ENCODE peak calls at places on chromosome 16, in six cellular contexts. X is hepatic stellate cell, L is AG10803, P is body of pancreas, Y is adrenal gland, T is ecto neural progenitor cell. C is an unnamed sample.

GRCh38 chr16:85220125-85220839 is 108.0 kb upstream of the CIBAR2 start:
- DNase-seq in Y (peak), X (peak), T (no peak), P (peak), L (peak), C (no peak)

GRCh38 chr16:3960049-3960809 is 79.7 kb upstream of the CREBBP start:
- DNase-seq in P (no peak), T (no peak), L (no peak), Y (no peak), X (peak), C (no peak)

GRCh38 chr16:69306031-69306430 is 5.1 kb upstream of the VPS4A start:
- DNase-seq in T (no peak), L (peak), P (no peak), X (no peak), Y (no peak), C (no peak)

GRCh38 chr16:24347556-24347955 is 91.4 kb downstream of the CACNG3 start:
- DNase-seq in Y (no peak), P (peak), X (no peak), T (no peak), L (no peak), C (no peak)

GRCh38 chr16:80006175-80006895 is 405.8 kb upstream of the MAF start:
- DNase-seq in X (no peak), P (no peak), Y (no peak), L (peak), T (no peak), C (no peak)

GRCh38 chr16:12639044-12639443 is 164.6 kb downstream of the CPPED1 start:
- DNase-seq in L (peak), Y (no peak), X (peak), P (no peak), T (no peak), C (no peak)

GRCh38 chr16:1057252-1057932 is 15.2 kb upstream of the SSTR5 start:
- DNase-seq in L (no peak), Y (peak), P (peak), X (peak), T (peak), C (peak)

GRCh38 chr16:29738514-29738913 is 7.3 kb downstream of the C16orf54 start:
- DNase-seq in L (no peak), P (no peak), Y (no peak), T (no peak), X (no peak), C (peak)

GRCh38 chr16:88005148-88005547 is 53.9 kb downstream of the BANP start:
- DNase-seq in X (no peak), T (no peak), L (no peak), P (no peak), Y (no peak), C (no peak)

GRCh38 chr16:65767125-65767524 is 599.4 kb upstream of the CDH5 start:
- DNase-seq in L (no peak), T (no peak), X (no peak), Y (no peak), P (no peak), C (no peak)

GRCh38 chr16:20939599-20939998 is 39.0 kb downstream of the LYRM1 start:
- DNase-seq in L (no peak), T (no peak), Y (no peak), X (no peak), P (no peak), C (no peak)

GRCh38 chr16:70573451-70574121 is 50.0 kb downstream of the SF3B3 start:
- DNase-seq in L (peak), P (no peak), Y (no peak), X (peak), T (no peak), C (no peak)

GRCh38 chr16:4097826-4098240 is 18.4 kb downstream of the ADCY9 start:
- DNase-seq in T (no peak), Y (no peak), X (no peak), P (no peak), L (peak), C (no peak)

GRCh38 chr16:2170080-2170479 is 14.5 kb downstream of the TRAF7 start:
- DNase-seq in T (no peak), X (no peak), Y (peak), P (no peak), L (no peak), C (no peak)

GRCh38 chr16:72857841-72858594 is 189.9 kb downstream of the ZFHX3 start:
- DNase-seq in Y (no peak), X (no peak), L (no peak), T (no peak), P (no peak), C (no peak)

GRCh38 chr16:22300427-22301071 is 3.3 kb downstream of the POLR3E start:
- DNase-seq in Y (peak), L (peak), P (peak), X (peak), T (peak), C (peak)

GRCh38 chr16:51872536-51872935 is 674.4 kb downstream of the TOX3 start:
- DNase-seq in Y (no peak), T (no peak), L (no peak), X (no peak), P (no peak), C (no peak)

GRCh38 chr16:11350531-11351335 is 5.5 kb downstream of the RMI2 start:
- DNase-seq in T (no peak), X (peak), L (peak), P (no peak), Y (no peak), C (no peak)

GRCh38 chr16:2761886-2762583 is 9.6 kb downstream of the SRRM2 start:
- DNase-seq in X (no peak), P (no peak), L (no peak), T (no peak), Y (no peak), C (no peak)

GRCh38 chr16:21560462-21560861 is 38.9 kb upstream of the METTL9 start:
- DNase-seq in T (no peak), Y (no peak), X (no peak), P (no peak), L (no peak), C (no peak)

GRCh38 chr16:81005644-81006471 is 827 bp downstream of the CMC2 start:
- DNase-seq in Y (peak), X (no peak), T (no peak), L (no peak), P (peak), C (no peak)

GRCh38 chr16:2710711-2711231 is 9.3 kb downstream of the PRSS27 start:
- DNase-seq in X (no peak), Y (no peak), P (no peak), T (no peak), L (no peak), C (no peak)

C was measured in stimulated activated CD8-positive, alpha-beta memory T cell treated with anti-CD3 and anti-CD28 coated beads, Interleukin-2, amount 100 ng/mL, for 1 hour.